ENCODE peak calls at places on chromosomes 2 and 18, in eight cellular contexts. One of them, this sample, is unnamed.

GRCh38 chr18:31156831-31157763 is 5.6 kb downstream of the DSC1 start:
- DNase-seq in mesothelial cell of epicardium: no peak
- DNase-seq in lower lobe of right lung: no peak
- DNase-seq in lower leg skin: peak
- DNase-seq in pancreas: no peak
- DNase-seq in sigmoid colon: no peak
- DNase-seq in heart right ventricle: no peak
- DNase-seq in spleen: no peak
- DNase-seq in this sample: no peak

GRCh38 chr2:186648130-186648529 is 45.7 kb upstream of the FAM171B start:
- DNase-seq in lower leg skin: no peak
- DNase-seq in heart right ventricle: no peak
- DNase-seq in spleen: no peak
- DNase-seq in mesothelial cell of epicardium: no peak
- DNase-seq in sigmoid colon: no peak
- DNase-seq in lower lobe of right lung: no peak
- DNase-seq in pancreas: no peak
- DNase-seq in this sample: no peak

GRCh38 chr2:127130421-127130820 is 23.5 kb upstream of the BIN1 start:
- DNase-seq in mesothelial cell of epicardium: no peak
- DNase-seq in pancreas: no peak
- DNase-seq in lower leg skin: no peak
- DNase-seq in lower lobe of right lung: no peak
- DNase-seq in heart right ventricle: no peak
- DNase-seq in spleen: no peak
- DNase-seq in sigmoid colon: no peak
- DNase-seq in this sample: no peak

GRCh38 chr2:27799646-27800010 is 28.1 kb downstream of the MRPL33 start:
- DNase-seq in heart right ventricle: no peak
- DNase-seq in spleen: no peak
- DNase-seq in sigmoid colon: no peak
- DNase-seq in pancreas: no peak
- DNase-seq in lower lobe of right lung: no peak
- DNase-seq in lower leg skin: no peak
- DNase-seq in mesothelial cell of epicardium: no peak
- DNase-seq in this sample: no peak

GRCh38 chr18:31590570-31590969 is 1.1 kb upstream of the TTR start:
- DNase-seq in spleen: no peak
- DNase-seq in lower leg skin: no peak
- DNase-seq in lower lobe of right lung: no peak
- DNase-seq in sigmoid colon: no peak
- DNase-seq in pancreas: no peak
- DNase-seq in mesothelial cell of epicardium: no peak
- DNase-seq in heart right ventricle: no peak
- DNase-seq in this sample: no peak

GRCh38 chr2:216486708-216487107 is 11.9 kb upstream of the RPL37A start:
- DNase-seq in lower leg skin: no peak
- DNase-seq in lower lobe of right lung: no peak
- DNase-seq in heart right ventricle: no peak
- DNase-seq in sigmoid colon: no peak
- DNase-seq in mesothelial cell of epicardium: no peak
- DNase-seq in spleen: no peak
- DNase-seq in pancreas: no peak
- DNase-seq in this sample: peak

GRCh38 chr2:43356774-43357173 is 130.4 kb upstream of the ZFP36L2 start:
- DNase-seq in spleen: no peak
- DNase-seq in mesothelial cell of epicardium: no peak
- DNase-seq in sigmoid colon: no peak
- DNase-seq in heart right ventricle: no peak
- DNase-seq in pancreas: no peak
- DNase-seq in lower lobe of right lung: no peak
- DNase-seq in lower leg skin: no peak
- DNase-seq in this sample: no peak

GRCh38 chr2:99552529-99552928 is 62.7 kb upstream of the REV1 start:
- DNase-seq in mesothelial cell of epicardium: no peak
- DNase-seq in heart right ventricle: peak
- DNase-seq in lower leg skin: no peak
- DNase-seq in sigmoid colon: no peak
- DNase-seq in pancreas: no peak
- DNase-seq in lower lobe of right lung: no peak
- DNase-seq in spleen: no peak
- DNase-seq in this sample: no peak

GRCh38 chr18:3810271-3810670 is 360.3 kb downstream of the TGIF1 start:
- DNase-seq in heart right ventricle: no peak
- DNase-seq in lower leg skin: no peak
- DNase-seq in pancreas: no peak
- DNase-seq in sigmoid colon: no peak
- DNase-seq in spleen: no peak
- DNase-seq in lower lobe of right lung: no peak
- DNase-seq in mesothelial cell of epicardium: no peak
- DNase-seq in this sample: no peak

DNA sequence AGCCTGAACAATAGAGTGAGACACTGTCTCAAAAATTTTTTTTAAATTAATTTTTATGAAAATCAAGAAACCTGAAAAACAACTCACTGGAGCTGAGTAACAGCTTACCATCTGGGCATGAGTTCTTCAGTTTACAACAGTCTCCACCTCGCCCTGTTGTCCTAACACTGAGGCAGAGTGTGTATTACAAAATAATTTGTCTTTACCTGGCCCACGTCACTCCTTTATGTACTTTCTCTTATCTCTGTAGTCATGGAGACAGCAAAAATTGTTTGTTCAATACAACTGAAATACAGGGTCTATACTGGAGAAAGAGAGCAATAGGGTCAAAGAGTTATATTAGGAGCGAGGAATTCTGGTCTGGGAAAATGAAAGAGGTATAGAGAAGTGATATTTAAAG is 48.1 kb downstream of the CYTIP start:
- DNase-seq in lower leg skin: no peak
- DNase-seq in spleen: no peak
- DNase-seq in mesothelial cell of epicardium: no peak
- DNase-seq in pancreas: no peak
- DNase-seq in sigmoid colon: no peak
- DNase-seq in lower lobe of right lung: no peak
- DNase-seq in heart right ventricle: no peak
- DNase-seq in this sample: no peak
- TF ChIP-seq CTCF in lower leg skin: no peak
- TF ChIP-seq CTCF in spleen: no peak
- TF ChIP-seq CTCF in mesothelial cell of epicardium: no peak
- TF ChIP-seq CTCF in pancreas: no peak
- TF ChIP-seq CTCF in sigmoid colon: no peak
- TF ChIP-seq CTCF in lower lobe of right lung: no peak
- TF ChIP-seq CTCF in heart right ventricle: no peak
- TF ChIP-seq CTCF in this sample: no peak

DNA sequence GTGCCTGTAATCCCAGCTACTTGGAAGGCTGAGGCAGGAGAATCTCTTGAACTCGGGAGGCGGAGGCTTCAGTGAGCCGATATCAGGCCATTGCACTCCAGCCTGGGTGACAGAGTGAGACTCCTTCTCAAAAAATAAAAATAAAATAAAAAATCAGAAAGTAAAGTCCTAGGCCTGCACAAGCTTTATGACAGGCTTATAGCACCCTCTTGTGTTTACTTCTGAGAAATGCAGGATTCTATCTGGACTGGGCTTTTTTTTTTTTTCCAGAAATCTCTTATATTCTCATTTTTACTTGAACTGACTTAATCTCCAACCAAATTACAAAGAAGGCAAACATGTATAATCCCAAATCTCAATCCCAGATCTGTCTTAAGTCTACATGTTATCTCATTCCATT is 26.1 kb upstream of the REG3G start:
- DNase-seq in sigmoid colon: no peak
- DNase-seq in mesothelial cell of epicardium: no peak
- DNase-seq in lower lobe of right lung: no peak
- DNase-seq in spleen: no peak
- DNase-seq in heart right ventricle: no peak
- DNase-seq in pancreas: no peak
- DNase-seq in lower leg skin: no peak
- DNase-seq in this sample: no peak
- TF ChIP-seq CTCF in sigmoid colon: no peak
- TF ChIP-seq CTCF in mesothelial cell of epicardium: peak
- TF ChIP-seq CTCF in lower lobe of right lung: peak
- TF ChIP-seq CTCF in spleen: peak
- TF ChIP-seq CTCF in heart right ventricle: no peak
- TF ChIP-seq CTCF in pancreas: peak
- TF ChIP-seq CTCF in lower leg skin: no peak
- TF ChIP-seq CTCF in this sample: peak

GRCh38 chr2:133146893-133147292 is 421.4 kb downstream of the NCKAP5 start:
- DNase-seq in lower leg skin: no peak
- DNase-seq in heart right ventricle: no peak
- DNase-seq in sigmoid colon: no peak
- DNase-seq in spleen: no peak
- DNase-seq in lower lobe of right lung: no peak
- DNase-seq in pancreas: no peak
- DNase-seq in mesothelial cell of epicardium: no peak
- DNase-seq in this sample: no peak
- TF ChIP-seq CTCF in lower leg skin: no peak
- TF ChIP-seq CTCF in heart right ventricle: no peak
- TF ChIP-seq CTCF in sigmoid colon: no peak
- TF ChIP-seq CTCF in spleen: no peak
- TF ChIP-seq CTCF in lower lobe of right lung: no peak
- TF ChIP-seq CTCF in pancreas: no peak
- TF ChIP-seq CTCF in mesothelial cell of epicardium: no peak
- TF ChIP-seq CTCF in this sample: no peak

DNA sequence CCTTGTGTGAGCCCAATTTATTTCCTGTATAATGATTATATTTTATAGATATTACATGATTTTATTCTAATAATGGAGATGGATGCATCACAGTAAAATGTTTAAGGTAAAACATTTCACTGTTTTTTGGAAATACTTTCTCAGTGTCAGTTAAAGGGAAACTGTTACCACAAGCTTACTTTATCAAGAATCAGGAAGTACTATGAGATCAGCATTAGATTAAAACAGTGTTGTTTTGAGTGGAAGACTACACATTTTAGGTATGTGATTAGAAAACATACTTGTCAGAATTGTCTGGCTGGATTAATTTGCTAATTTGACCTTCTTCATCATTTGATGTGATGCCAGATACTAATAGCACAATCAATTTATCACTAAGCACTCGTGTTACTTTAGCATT is at the start of gene HRH4:
- DNase-seq in mesothelial cell of epicardium: no peak
- DNase-seq in lower lobe of right lung: no peak
- DNase-seq in lower leg skin: no peak
- DNase-seq in heart right ventricle: no peak
- DNase-seq in sigmoid colon: no peak
- DNase-seq in spleen: no peak
- DNase-seq in pancreas: no peak
- DNase-seq in this sample: no peak
- TF ChIP-seq CTCF in mesothelial cell of epicardium: no peak
- TF ChIP-seq CTCF in lower lobe of right lung: no peak
- TF ChIP-seq CTCF in lower leg skin: no peak
- TF ChIP-seq CTCF in heart right ventricle: no peak
- TF ChIP-seq CTCF in sigmoid colon: no peak
- TF ChIP-seq CTCF in spleen: no peak
- TF ChIP-seq CTCF in pancreas: no peak
- TF ChIP-seq CTCF in this sample: no peak

DNA sequence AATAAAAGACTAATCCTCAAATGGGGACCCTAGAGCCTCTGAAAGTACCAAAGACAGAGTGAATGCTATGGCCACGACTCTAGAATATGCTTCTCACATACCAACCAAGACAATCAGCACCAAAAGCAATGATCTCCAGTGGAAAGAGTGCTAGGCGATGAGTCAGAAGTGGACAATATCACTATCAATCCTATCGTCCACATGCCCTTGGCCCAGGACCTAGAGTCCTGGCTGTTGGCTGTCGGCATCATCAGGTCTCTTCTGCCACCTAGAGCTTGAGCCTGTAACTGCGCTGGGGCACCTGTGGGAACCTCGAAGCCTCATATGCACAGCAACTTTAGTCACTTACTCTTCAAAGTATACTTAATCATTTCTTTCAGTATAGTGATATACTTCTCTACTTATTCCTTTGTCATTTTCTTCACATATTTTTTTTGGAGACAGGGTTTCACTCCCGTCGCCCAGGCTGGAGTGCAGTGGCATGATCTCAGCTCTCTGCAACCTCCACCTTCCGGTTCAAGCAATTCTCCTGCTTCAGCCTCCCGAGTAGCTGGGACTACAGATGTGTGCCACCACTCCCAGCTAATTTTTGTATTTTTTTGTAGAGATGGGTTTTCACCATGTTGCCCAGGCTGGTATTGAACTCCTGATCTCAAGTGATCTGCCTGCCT is 29.7 kb downstream of the NOL10 start:
- DNase-seq in pancreas: peak
- DNase-seq in sigmoid colon: no peak
- DNase-seq in heart right ventricle: peak
- DNase-seq in spleen: no peak
- DNase-seq in mesothelial cell of epicardium: no peak
- DNase-seq in lower lobe of right lung: no peak
- DNase-seq in lower leg skin: no peak
- DNase-seq in this sample: no peak
- TF ChIP-seq CTCF in pancreas: peak
- TF ChIP-seq CTCF in sigmoid colon: peak
- TF ChIP-seq CTCF in heart right ventricle: peak
- TF ChIP-seq CTCF in spleen: peak
- TF ChIP-seq CTCF in mesothelial cell of epicardium: peak
- TF ChIP-seq CTCF in lower lobe of right lung: peak
- TF ChIP-seq CTCF in lower leg skin: no peak
- TF ChIP-seq CTCF in this sample: peak

DNA sequence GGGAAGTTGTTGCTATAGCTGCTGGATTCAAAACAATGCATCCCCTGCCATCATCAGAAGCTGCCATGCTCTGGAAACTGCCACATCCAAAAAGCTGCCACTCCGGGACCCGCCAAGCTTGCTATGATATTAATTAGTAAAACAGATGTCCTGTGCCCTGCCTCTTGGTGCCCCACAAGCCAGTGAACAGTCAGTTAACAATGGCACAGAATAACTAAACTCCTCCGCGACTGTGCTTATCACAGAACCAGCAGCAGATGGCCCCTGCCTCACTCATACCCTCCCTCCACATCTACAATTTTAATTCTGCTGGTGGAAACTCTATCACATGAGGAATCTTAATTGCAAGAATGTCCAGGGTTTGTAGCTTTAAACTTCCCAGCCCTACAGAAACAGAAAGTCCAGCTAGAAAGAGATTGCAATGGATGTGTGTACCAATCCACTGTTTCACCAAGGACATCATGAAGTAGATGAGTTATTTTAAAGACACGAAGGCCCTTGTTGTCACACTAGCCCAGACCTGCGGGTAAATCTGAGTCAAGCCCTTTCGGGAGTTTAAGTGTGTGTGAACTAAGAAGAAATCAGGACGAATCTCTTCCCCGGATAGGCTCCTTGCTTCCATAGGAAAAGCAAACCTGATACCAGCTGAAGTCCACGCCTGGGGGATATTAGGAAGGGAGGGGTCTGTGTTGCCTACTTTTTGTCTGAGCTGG is 7.4 kb upstream of the ACYP2 start:
- DNase-seq in sigmoid colon: no peak
- DNase-seq in mesothelial cell of epicardium: no peak
- DNase-seq in heart right ventricle: no peak
- DNase-seq in lower leg skin: no peak
- DNase-seq in pancreas: no peak
- DNase-seq in spleen: no peak
- DNase-seq in lower lobe of right lung: no peak
- DNase-seq in this sample: no peak
- TF ChIP-seq CTCF in sigmoid colon: no peak
- TF ChIP-seq CTCF in mesothelial cell of epicardium: no peak
- TF ChIP-seq CTCF in heart right ventricle: no peak
- TF ChIP-seq CTCF in lower leg skin: no peak
- TF ChIP-seq CTCF in pancreas: no peak
- TF ChIP-seq CTCF in spleen: no peak
- TF ChIP-seq CTCF in lower lobe of right lung: no peak
- TF ChIP-seq CTCF in this sample: no peak

This sample was measured in CD14-positive monocyte.